ENCODE peak calls at places on chromosomes 6 and 20, in four cellular contexts. One of them, this sample, is unnamed.

GRCh38 chr6:78629154-78629721 is 238.1 kb upstream of the IRAK1BP1 start:
- DNase-seq in fibroblast of lung: peak
- DNase-seq in esophagus squamous epithelium: no peak
- DNase-seq in transverse colon: no peak
- DNase-seq in this sample: no peak

GRCh38 chr6:124294572-124294971 is 490.9 kb downstream of the NKAIN2 start:
- DNase-seq in fibroblast of lung: peak
- DNase-seq in esophagus squamous epithelium: no peak
- DNase-seq in transverse colon: no peak
- DNase-seq in this sample: no peak

GRCh38 chr6:169222126-169222525 is 31.5 kb downstream of the THBS2 start:
- DNase-seq in fibroblast of lung: no peak
- DNase-seq in esophagus squamous epithelium: no peak
- DNase-seq in transverse colon: no peak
- DNase-seq in this sample: no peak

GRCh38 chr6:29729774-29730328 is 6.6 kb downstream of the HLA-F start:
- DNase-seq in fibroblast of lung: no peak
- DNase-seq in esophagus squamous epithelium: no peak
- DNase-seq in transverse colon: no peak
- DNase-seq in this sample: no peak

GRCh38 chr6:2877057-2877882 is 25.8 kb downstream of the SERPINB9 start:
- DNase-seq in fibroblast of lung: peak
- DNase-seq in esophagus squamous epithelium: no peak
- DNase-seq in transverse colon: peak
- DNase-seq in this sample: no peak

GRCh38 chr6:46757206-46757564 is 10.5 kb downstream of the ANKRD66 start:
- DNase-seq in fibroblast of lung: no peak
- DNase-seq in esophagus squamous epithelium: no peak
- DNase-seq in transverse colon: no peak
- DNase-seq in this sample: no peak

GRCh38 chr6:37717836-37718251 is 20.2 kb upstream of the MDGA1 start:
- DNase-seq in fibroblast of lung: peak
- DNase-seq in esophagus squamous epithelium: no peak
- DNase-seq in transverse colon: no peak
- DNase-seq in this sample: no peak

GRCh38 chr6:11380549-11380948 is 148.1 kb upstream of the NEDD9 start:
- DNase-seq in fibroblast of lung: no peak
- DNase-seq in esophagus squamous epithelium: no peak
- DNase-seq in transverse colon: no peak
- DNase-seq in this sample: no peak

GRCh38 chr6:122648726-122649125 is 38.5 kb downstream of the PKIB start:
- DNase-seq in fibroblast of lung: no peak
- DNase-seq in esophagus squamous epithelium: no peak
- DNase-seq in transverse colon: no peak
- DNase-seq in this sample: no peak

GRCh38 chr6:149464411-149464810 is 20.4 kb downstream of the ZC3H12D start:
- DNase-seq in fibroblast of lung: no peak
- DNase-seq in esophagus squamous epithelium: no peak
- DNase-seq in transverse colon: no peak
- DNase-seq in this sample: no peak

GRCh38 chr20:50595988-50596693 is 86.0 kb downstream of the PTPN1 start:
- DNase-seq in fibroblast of lung: peak
- DNase-seq in esophagus squamous epithelium: no peak
- DNase-seq in transverse colon: no peak
- DNase-seq in this sample: no peak

GRCh38 chr6:167119680-167120556 is 3.0 kb upstream of the CCR6 start:
- DNase-seq in fibroblast of lung: no peak
- DNase-seq in esophagus squamous epithelium: no peak
- DNase-seq in transverse colon: peak
- DNase-seq in this sample: no peak

GRCh38 chr20:33463332-33464101 is 20.0 kb upstream of the SNTA1 start:
- DNase-seq in fibroblast of lung: no peak
- DNase-seq in esophagus squamous epithelium: no peak
- DNase-seq in transverse colon: no peak
- DNase-seq in this sample: no peak

GRCh38 chr6:73177221-73177944 is 47.9 kb downstream of the KHDC1L start:
- DNase-seq in fibroblast of lung: no peak
- DNase-seq in esophagus squamous epithelium: no peak
- DNase-seq in transverse colon: no peak
- DNase-seq in this sample: no peak

GRCh38 chr6:53926505-53926904 is 131.7 kb downstream of the LRRC1 start:
- DNase-seq in fibroblast of lung: peak
- DNase-seq in esophagus squamous epithelium: no peak
- DNase-seq in transverse colon: no peak
- DNase-seq in this sample: no peak

GRCh38 chr6:48757661-48758060 is 646.7 kb upstream of the PTCHD4 start:
- DNase-seq in fibroblast of lung: peak
- DNase-seq in esophagus squamous epithelium: no peak
- DNase-seq in transverse colon: no peak
- DNase-seq in this sample: no peak

GRCh38 chr20:37361336-37361735 is 15.4 kb downstream of the SRC start:
- DNase-seq in fibroblast of lung: no peak
- DNase-seq in esophagus squamous epithelium: no peak
- DNase-seq in transverse colon: no peak
- DNase-seq in this sample: no peak

GRCh38 chr6:158649289-158650143 is at the start of gene SYTL3:
- DNase-seq in fibroblast of lung: peak
- DNase-seq in esophagus squamous epithelium: peak
- DNase-seq in transverse colon: peak
- DNase-seq in this sample: peak

GRCh38 chr6:44495036-44495901 is 107.8 kb downstream of the CDC5L start:
- DNase-seq in fibroblast of lung: peak
- DNase-seq in esophagus squamous epithelium: no peak
- DNase-seq in transverse colon: no peak
- DNase-seq in this sample: no peak

GRCh38 chr6:128412680-128413079 is 107.7 kb downstream of the PTPRK start:
- DNase-seq in fibroblast of lung: peak
- DNase-seq in esophagus squamous epithelium: no peak
- DNase-seq in transverse colon: no peak
- DNase-seq in this sample: no peak

GRCh38 chr20:61964675-61965605 is 100.7 kb downstream of the TAF4 start:
- DNase-seq in fibroblast of lung: no peak
- DNase-seq in esophagus squamous epithelium: no peak
- DNase-seq in transverse colon: no peak
- DNase-seq in this sample: no peak

GRCh38 chr6:154276810-154277577 is 79.6 kb downstream of the IPCEF1 start:
- DNase-seq in fibroblast of lung: peak
- DNase-seq in esophagus squamous epithelium: no peak
- DNase-seq in transverse colon: no peak
- DNase-seq in this sample: no peak

GRCh38 chr6:100144991-100145390 is 151.0 kb upstream of the MCHR2 start:
- DNase-seq in fibroblast of lung: no peak
- DNase-seq in esophagus squamous epithelium: no peak
- DNase-seq in transverse colon: no peak
- DNase-seq in this sample: no peak

GRCh38 chr6:150547511-150548222 is 52.0 kb upstream of the PLEKHG1 start:
- DNase-seq in fibroblast of lung: no peak
- DNase-seq in esophagus squamous epithelium: no peak
- DNase-seq in transverse colon: no peak
- DNase-seq in this sample: no peak

GRCh38 chr6:109082178-109082577 is 12.5 kb downstream of the SESN1 start:
- DNase-seq in fibroblast of lung: peak
- DNase-seq in esophagus squamous epithelium: no peak
- DNase-seq in transverse colon: no peak
- DNase-seq in this sample: no peak

GRCh38 chr6:26003102-26003694 is 40.6 kb downstream of the TRIM38 start:
- DNase-seq in fibroblast of lung: peak
- DNase-seq in esophagus squamous epithelium: no peak
- DNase-seq in transverse colon: peak
- DNase-seq in this sample: no peak

GRCh38 chr20:63754008-63754407 is 14.4 kb downstream of the SLC2A4RG start:
- DNase-seq in fibroblast of lung: no peak
- DNase-seq in esophagus squamous epithelium: no peak
- DNase-seq in transverse colon: no peak
- DNase-seq in this sample: no peak

GRCh38 chr6:115766745-115767462 is 293.8 kb downstream of the FRK start:
- DNase-seq in fibroblast of lung: no peak
- DNase-seq in esophagus squamous epithelium: no peak
- DNase-seq in transverse colon: no peak
- DNase-seq in this sample: no peak

GRCh38 chr6:30880563-30881252 is 3.6 kb upstream of the DDR1 start:
- DNase-seq in fibroblast of lung: no peak
- DNase-seq in esophagus squamous epithelium: no peak
- DNase-seq in transverse colon: no peak
- DNase-seq in this sample: no peak

GRCh38 chr6:37517411-37517812 is 17.7 kb upstream of the CCDC167 start:
- DNase-seq in fibroblast of lung: no peak
- DNase-seq in esophagus squamous epithelium: no peak
- DNase-seq in transverse colon: peak
- DNase-seq in this sample: no peak

DNA sequence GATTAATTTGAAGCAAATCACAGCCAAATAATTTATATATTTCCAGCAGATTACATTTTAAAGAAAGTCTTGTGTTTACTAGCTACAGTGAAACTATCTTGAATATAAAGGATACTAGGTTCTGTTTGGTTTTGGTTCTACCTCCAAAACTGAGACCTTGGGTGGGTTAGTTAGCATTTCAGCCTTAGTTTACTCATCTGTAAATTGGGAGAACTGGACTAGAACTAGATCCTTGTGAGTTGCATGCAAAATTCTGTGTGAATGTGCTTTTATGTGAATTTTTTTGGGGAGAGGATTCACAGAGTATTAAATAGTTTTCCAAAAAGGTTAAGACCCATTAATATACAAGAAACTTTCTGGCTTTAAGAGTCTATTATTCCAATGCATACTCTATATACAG is 4.1 kb downstream of the GMNN start:
- DNase-seq in fibroblast of lung: no peak
- DNase-seq in esophagus squamous epithelium: no peak
- DNase-seq in transverse colon: no peak
- DNase-seq in this sample: no peak
- H3K4me3 ChIP-seq in fibroblast of lung: no peak
- H3K4me3 ChIP-seq in esophagus squamous epithelium: no peak
- H3K4me3 ChIP-seq in transverse colon: peak
- H3K4me3 ChIP-seq in this sample: no peak

GRCh38 chr6:13927203-13927602 is 2.5 kb downstream of the RNF182 start:
- DNase-seq in fibroblast of lung: no peak
- DNase-seq in esophagus squamous epithelium: no peak
- DNase-seq in transverse colon: no peak
- DNase-seq in this sample: no peak
- TF ChIP-seq CTCF in fibroblast of lung: no peak
- TF ChIP-seq CTCF in esophagus squamous epithelium: no peak
- TF ChIP-seq CTCF in transverse colon: no peak
- TF ChIP-seq CTCF in this sample: no peak

DNA sequence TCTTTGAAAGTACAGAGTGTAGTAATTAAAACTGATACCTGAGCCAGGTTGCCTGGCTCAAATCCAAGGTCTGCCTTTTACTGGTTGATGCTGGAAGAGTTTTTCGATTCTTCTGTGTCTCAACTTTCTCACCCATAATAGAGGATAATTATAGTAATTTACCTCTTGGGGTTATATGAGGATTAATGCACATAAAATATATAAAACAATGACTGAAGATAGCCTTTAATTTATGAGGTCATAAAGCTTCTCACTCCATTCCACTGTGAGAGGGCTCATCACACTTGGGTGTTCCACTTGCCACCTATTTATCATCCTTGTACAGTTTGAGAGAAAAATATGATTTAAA is 10.2 kb downstream of the HLA-DRB5 start:
- DNase-seq in fibroblast of lung: no peak
- DNase-seq in esophagus squamous epithelium: no peak
- DNase-seq in transverse colon: no peak
- DNase-seq in this sample: no peak
- H3K4me3 ChIP-seq in fibroblast of lung: no peak
- H3K4me3 ChIP-seq in esophagus squamous epithelium: no peak
- H3K4me3 ChIP-seq in transverse colon: no peak
- H3K4me3 ChIP-seq in this sample: no peak

DNA sequence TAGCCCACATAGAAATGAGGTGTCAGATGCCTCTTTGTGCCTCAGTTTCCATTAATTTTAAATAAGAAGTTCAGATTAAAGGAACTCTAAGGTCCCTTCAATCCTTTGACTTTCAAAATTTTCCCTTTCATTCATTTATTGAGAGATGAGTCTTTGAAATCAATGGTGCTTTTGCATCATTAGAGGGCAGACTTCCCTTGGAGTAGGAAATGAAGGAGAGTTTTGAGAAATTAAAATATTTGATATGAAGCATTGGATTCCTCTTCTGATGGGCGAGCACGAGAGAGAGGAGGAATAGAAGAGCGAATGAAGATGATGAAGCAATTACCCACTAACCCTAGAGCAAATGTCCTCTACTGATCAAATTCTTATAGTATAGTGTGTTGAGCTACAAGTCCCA is 105.7 kb downstream of the EDN1 start:
- DNase-seq in fibroblast of lung: no peak
- DNase-seq in esophagus squamous epithelium: no peak
- DNase-seq in transverse colon: no peak
- DNase-seq in this sample: no peak
- TF ChIP-seq CTCF in fibroblast of lung: peak
- TF ChIP-seq CTCF in esophagus squamous epithelium: no peak
- TF ChIP-seq CTCF in transverse colon: no peak
- TF ChIP-seq CTCF in this sample: peak

DNA sequence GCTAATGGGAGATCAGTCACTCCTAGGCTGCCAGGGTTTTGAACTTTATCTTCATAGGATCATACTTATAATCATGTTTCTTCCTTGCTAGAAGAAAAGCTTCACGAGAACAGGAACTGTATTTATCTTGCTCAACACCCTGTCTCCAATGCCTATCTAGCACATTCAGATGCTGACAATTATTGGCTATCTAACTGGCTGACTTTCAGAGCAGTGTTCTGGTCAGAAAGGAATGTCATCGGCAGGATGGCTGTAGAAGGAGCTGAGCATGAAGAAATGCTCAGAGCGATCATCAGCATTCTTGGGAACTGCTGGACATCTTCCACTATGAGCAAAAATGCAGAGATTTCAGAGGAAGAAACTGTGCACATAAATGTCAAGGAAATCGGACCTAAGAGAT is 628.0 kb upstream of the NRSN1 start:
- DNase-seq in fibroblast of lung: peak
- DNase-seq in esophagus squamous epithelium: no peak
- DNase-seq in transverse colon: no peak
- DNase-seq in this sample: no peak
- H3K4me3 ChIP-seq in fibroblast of lung: no peak
- H3K4me3 ChIP-seq in esophagus squamous epithelium: no peak
- H3K4me3 ChIP-seq in transverse colon: no peak
- H3K4me3 ChIP-seq in this sample: no peak

GRCh38 chr6:1499798-1500197 is 109.9 kb upstream of the FOXC1 start:
- DNase-seq in fibroblast of lung: no peak
- DNase-seq in esophagus squamous epithelium: no peak
- DNase-seq in transverse colon: no peak
- DNase-seq in this sample: no peak
- TF ChIP-seq CTCF in fibroblast of lung: no peak
- TF ChIP-seq CTCF in esophagus squamous epithelium: no peak
- TF ChIP-seq CTCF in transverse colon: no peak
- TF ChIP-seq CTCF in this sample: no peak

GRCh38 chr20:10436053-10436699 is 1.1 kb downstream of the SLX4IP start:
- DNase-seq in fibroblast of lung: no peak
- DNase-seq in esophagus squamous epithelium: no peak
- DNase-seq in transverse colon: no peak
- DNase-seq in this sample: no peak
- H3K4me3 ChIP-seq in fibroblast of lung: no peak
- H3K4me3 ChIP-seq in esophagus squamous epithelium: peak
- H3K4me3 ChIP-seq in transverse colon: no peak
- H3K4me3 ChIP-seq in this sample: peak